ENCODE peak calls at places on chromosomes 11 and 22, in eight cellular contexts. Z is H1, T is HCT116, N is endothelial cell of umbilical vein, B is left lung, A is heart right ventricle, Y is sigmoid colon, H is left ventricle myocardium inferior. M is an unnamed sample.

GRCh38 chr22:22398530-22399327 is 109.8 kb downstream of the ZNF280B start:
- DNase-seq in Z (no peak), T (no peak), N (no peak), B (no peak), A (no peak), Y (no peak), H (no peak), M (no peak)

GRCh38 chr22:46687045-46687444 is 51.0 kb downstream of the CERK start:
- DNase-seq in Z (no peak), T (no peak), N (no peak), B (no peak), A (peak), Y (peak), H (no peak), M (no peak)

GRCh38 chr11:95305726-95306522 is 74.9 kb upstream of the SESN3 start:
- DNase-seq in Z (no peak), T (no peak), N (no peak), B (no peak), A (no peak), Y (no peak), H (no peak), M (no peak)

GRCh38 chr11:20754957-20755356 is 85.6 kb downstream of the NELL1 start:
- DNase-seq in Z (peak), T (no peak), N (no peak), B (no peak), A (no peak), Y (no peak), H (no peak), M (no peak)

GRCh38 chr11:12242926-12243325 is 132.5 kb downstream of the MICAL2 start:
- DNase-seq in Z (no peak), T (no peak), N (peak), B (no peak), A (no peak), Y (no peak), H (no peak), M (no peak)

GRCh38 chr11:1931791-1932480 is 12.4 kb downstream of the TNNT3 start:
- DNase-seq in Z (no peak), T (no peak), N (no peak), B (peak), A (no peak), Y (no peak), H (no peak), M (no peak)

GRCh38 chr11:28697920-28698827 is 590.0 kb downstream of the METTL15 start:
- DNase-seq in Z (peak), T (peak), N (peak), B (peak), A (peak), Y (no peak), H (peak), M (no peak)

GRCh38 chr11:83004855-83005556 is 66.7 kb downstream of the RAB30 start:
- DNase-seq in Z (no peak), T (no peak), N (no peak), B (no peak), A (no peak), Y (no peak), H (no peak), M (no peak)

GRCh38 chr11:121106812-121107211 is 5.8 kb downstream of the TECTA start:
- DNase-seq in Z (no peak), T (no peak), N (no peak), B (no peak), A (no peak), Y (no peak), H (no peak), M (no peak)

GRCh38 chr11:63609971-63610580 is 4.2 kb downstream of the PLAAT3 start:
- DNase-seq in Z (no peak), T (no peak), N (peak), B (no peak), A (no peak), Y (peak), H (no peak), M (no peak)

GRCh38 chr11:17786824-17787525 is 52.4 kb downstream of the KCNC1 start:
- DNase-seq in Z (no peak), T (peak), N (no peak), B (no peak), A (no peak), Y (peak), H (no peak), M (no peak)

GRCh38 chr11:11230802-11231562 is 122.1 kb downstream of the CSNK2A3 start:
- DNase-seq in Z (peak), T (peak), N (no peak), B (no peak), A (no peak), Y (no peak), H (no peak), M (no peak)

GRCh38 chr22:33451851-33452469 is 393.8 kb upstream of the SYN3 start:
- DNase-seq in Z (no peak), T (no peak), N (no peak), B (no peak), A (no peak), Y (no peak), H (no peak), M (no peak)

GRCh38 chr11:87463486-87464102 is 425.9 kb downstream of the TMEM135 start:
- DNase-seq in Z (no peak), T (peak), N (no peak), B (no peak), A (no peak), Y (no peak), H (no peak), M (peak)

GRCh38 chr22:30038219-30038618 is 42.0 kb upstream of the HORMAD2 start:
- DNase-seq in Z (no peak), T (no peak), N (peak), B (no peak), A (no peak), Y (no peak), H (no peak), M (no peak)

GRCh38 chr11:62400760-62401159 is 18.1 kb upstream of the SCGB1A1 start:
- DNase-seq in Z (no peak), T (no peak), N (no peak), B (peak), A (peak), Y (peak), H (peak), M (no peak)

GRCh38 chr11:112518371-112518770 is 257.7 kb upstream of the PLET1 start:
- DNase-seq in Z (no peak), T (no peak), N (no peak), B (no peak), A (no peak), Y (no peak), H (no peak), M (no peak)

GRCh38 chr11:98572941-98573340 is 447.8 kb upstream of the CNTN5 start:
- DNase-seq in Z (no peak), T (no peak), N (no peak), B (no peak), A (no peak), Y (no peak), H (no peak), M (no peak)

GRCh38 chr11:11845551-11845950 is 3.8 kb downstream of the USP47 start:
- DNase-seq in Z (no peak), T (no peak), N (no peak), B (no peak), A (no peak), Y (no peak), H (no peak), M (no peak)

GRCh38 chr11:12157241-12157661 is 46.9 kb downstream of the MICAL2 start:
- DNase-seq in Z (no peak), T (no peak), N (peak), B (no peak), A (no peak), Y (no peak), H (no peak), M (no peak)

GRCh38 chr11:61554172-61554988 is 26.5 kb downstream of the SYT7 start:
- DNase-seq in Z (no peak), T (no peak), N (no peak), B (no peak), A (no peak), Y (no peak), H (no peak), M (no peak)

GRCh38 chr22:21937821-21938070 is 14.9 kb downstream of the PPM1F start:
- DNase-seq in Z (no peak), T (no peak), N (no peak), B (no peak), A (peak), Y (no peak), H (peak), M (peak)

GRCh38 chr11:8090756-8091155 is 9.7 kb downstream of the TUB start:
- DNase-seq in Z (peak), T (peak), N (peak), B (peak), A (no peak), Y (peak), H (no peak), M (no peak)

GRCh38 chr11:17755891-17756290 is 21.3 kb downstream of the KCNC1 start:
- DNase-seq in Z (no peak), T (no peak), N (no peak), B (no peak), A (no peak), Y (no peak), H (no peak), M (no peak)

GRCh38 chr11:87726511-87726910 is 448.7 kb downstream of the RAB38 start:
- DNase-seq in Z (no peak), T (no peak), N (no peak), B (no peak), A (no peak), Y (no peak), H (no peak), M (no peak)

GRCh38 chr22:49723478-49724029 is 104.1 kb downstream of the BRD1 start:
- DNase-seq in Z (no peak), T (no peak), N (no peak), B (no peak), A (no peak), Y (no peak), H (no peak), M (no peak)

GRCh38 chr11:11268706-11269105 is 84.3 kb downstream of the CSNK2A3 start:
- DNase-seq in Z (no peak), T (no peak), N (no peak), B (no peak), A (no peak), Y (no peak), H (no peak), M (no peak)

GRCh38 chr11:35998651-35999050 is 54.8 kb downstream of the LDLRAD3 start:
- DNase-seq in Z (no peak), T (no peak), N (no peak), B (no peak), A (no peak), Y (no peak), H (no peak), M (no peak)

GRCh38 chr11:130118636-130119387 is 40.8 kb upstream of the ST14 start:
- DNase-seq in Z (no peak), T (no peak), N (no peak), B (no peak), A (no peak), Y (no peak), H (no peak), M (no peak)

GRCh38 chr11:69307871-69308381 is 14.0 kb downstream of the MYEOV start:
- DNase-seq in Z (no peak), T (no peak), N (no peak), B (peak), A (no peak), Y (peak), H (no peak), M (no peak)

GRCh38 chr11:130705670-130706421 is 210.4 kb downstream of the SNX19 start:
- DNase-seq in Z (no peak), T (no peak), N (no peak), B (no peak), A (no peak), Y (no peak), H (no peak), M (no peak)

GRCh38 chr11:47378011-47378835 is at the start of gene SPI1:
- DNase-seq in Z (no peak), T (no peak), N (no peak), B (peak), A (peak), Y (peak), H (peak), M (no peak)

GRCh38 chr11:116605543-116605942 is 167.2 kb downstream of the BUD13 start:
- DNase-seq in Z (peak), T (peak), N (peak), B (peak), A (no peak), Y (peak), H (no peak), M (peak)
- TF ChIP-seq CTCF in Z (peak), T (peak), N (peak), B (peak), A (peak), Y (no peak), H (peak), M (peak)

DNA sequence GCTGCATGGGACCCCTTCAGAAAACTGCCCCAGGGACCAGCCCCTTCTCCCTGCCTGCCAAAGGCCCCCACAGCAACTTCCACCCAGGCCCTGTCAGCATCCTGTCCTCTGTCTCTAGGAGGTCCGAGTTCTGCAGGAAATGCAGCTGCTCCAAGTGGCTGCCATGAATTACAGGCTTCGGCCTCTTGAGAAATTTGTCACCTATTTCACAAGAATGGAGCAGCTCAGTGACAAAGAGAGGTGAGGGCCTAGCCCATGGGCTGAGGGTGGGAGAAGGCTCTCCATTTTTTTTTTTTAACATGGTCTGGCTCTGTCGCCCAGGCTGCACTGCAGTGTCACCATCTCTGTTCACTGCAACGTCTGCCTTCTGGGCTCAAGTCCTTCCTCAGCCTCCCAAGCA is 7.3 kb downstream of the RGL4 start:
- DNase-seq in Z (no peak), T (no peak), N (no peak), B (no peak), A (no peak), Y (no peak), H (no peak), M (no peak)
- H3K27ac ChIP-seq in Z (no peak), T (no peak), N (no peak), B (peak), A (no peak), Y (no peak), H (no peak), M (no peak)

DNA sequence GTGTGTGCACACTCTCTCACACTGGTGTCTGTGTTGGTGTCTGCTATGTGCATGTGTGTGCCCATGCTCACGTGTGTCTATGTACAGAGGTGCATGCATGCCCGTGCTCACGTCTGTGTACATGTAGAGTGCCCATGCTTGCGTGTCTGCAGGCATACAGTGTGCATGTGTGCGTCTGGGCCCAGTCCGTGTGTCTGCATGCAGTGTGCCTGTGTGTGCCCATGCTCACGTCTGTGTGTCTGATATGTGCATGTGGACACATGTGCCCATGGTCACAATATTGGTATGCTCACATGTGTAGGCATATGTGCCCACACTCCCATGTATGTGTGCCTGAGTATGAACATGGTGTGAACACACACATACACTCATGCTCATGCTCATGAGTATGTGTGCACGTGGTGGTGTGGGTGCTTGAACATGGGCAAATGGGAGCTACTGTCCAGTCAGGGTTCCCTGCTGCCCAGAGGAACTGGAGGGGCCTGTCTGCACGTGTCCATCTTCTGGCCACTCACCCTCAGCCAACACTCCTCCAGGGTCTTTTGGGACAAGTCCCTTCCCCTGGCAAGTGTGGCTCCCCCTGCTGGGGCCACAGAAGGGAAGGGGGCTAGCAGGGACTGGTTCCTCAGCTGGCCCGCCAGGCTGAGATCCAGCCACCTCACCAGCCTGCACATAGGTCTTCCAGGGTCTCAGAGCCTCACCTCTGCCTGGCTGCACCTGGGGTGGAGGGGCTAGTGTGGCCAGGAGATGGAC is 7.3 kb upstream of the TBX1 start:
- DNase-seq in Z (no peak), T (no peak), N (no peak), B (no peak), A (no peak), Y (no peak), H (no peak), M (no peak)
- TF ChIP-seq CTCF in Z (peak), T (no peak), N (no peak), B (no peak), A (no peak), Y (no peak), H (no peak), M (no peak)

GRCh38 chr11:65554057-65554818 is 3.9 kb downstream of the LTBP3 start:
- DNase-seq in Z (no peak), T (no peak), N (no peak), B (no peak), A (no peak), Y (no peak), H (no peak), M (no peak)

GRCh38 chr11:65556470-65557279 is 1.5 kb downstream of the LTBP3 start:
- DNase-seq in Z (no peak), T (no peak), N (peak), B (no peak), A (no peak), Y (peak), H (no peak), M (no peak)

GRCh38 chr11:65555693-65556231 is 2.4 kb downstream of the LTBP3 start:
- DNase-seq in Z (no peak), T (peak), N (peak), B (no peak), A (peak), Y (peak), H (peak), M (no peak)

GRCh38 chr11:65553301-65554001 is 4.7 kb downstream of the LTBP3 start:
- DNase-seq in Z (peak), T (no peak), N (no peak), B (no peak), A (no peak), Y (no peak), H (no peak), M (no peak)

GRCh38 chr11:65554842-65555395 is 3.2 kb downstream of the LTBP3 start:
- DNase-seq in Z (no peak), T (no peak), N (no peak), B (no peak), A (no peak), Y (no peak), H (no peak), M (no peak)
- H3K27ac ChIP-seq in Z (no peak), T (peak), N (no peak), B (peak), A (peak), Y (peak), H (peak), M (no peak)

GRCh38 chr11:90438069-90438468 is 215.2 kb upstream of the CHORDC1 start:
- DNase-seq in Z (no peak), T (no peak), N (no peak), B (no peak), A (no peak), Y (no peak), H (no peak), M (no peak)

DNA sequence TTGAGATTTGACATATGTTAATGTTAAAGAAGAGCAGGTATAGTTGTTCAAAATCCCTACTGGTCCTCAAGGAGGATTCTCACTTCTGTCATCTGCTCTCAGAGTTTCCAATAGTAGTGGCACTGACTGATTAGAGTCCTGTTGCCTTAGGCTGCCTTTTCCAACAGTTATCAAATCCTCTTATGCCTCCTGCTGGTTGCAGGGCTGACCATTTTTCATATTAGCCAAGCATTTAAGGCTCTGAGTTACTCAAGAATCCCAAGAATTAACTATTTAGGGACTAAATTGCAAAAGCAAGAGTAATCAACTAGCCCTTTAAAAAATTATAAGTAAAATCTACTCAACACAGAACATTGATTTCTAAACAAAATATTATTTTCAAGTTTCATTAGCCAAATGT is 212.0 kb upstream of the CHORDC1 start:
- DNase-seq in Z (no peak), T (no peak), N (peak), B (no peak), A (no peak), Y (no peak), H (no peak), M (no peak)
- TF ChIP-seq CTCF in Z (peak), T (no peak), N (no peak), B (no peak), A (peak), Y (no peak), H (peak), M (peak)